ENCODE peak calls at places on chromosomes 11 and 22, in five cellular contexts. C is tibial nerve, K is CD14-positive monocyte, S is brain microvascular endothelial cell, X is sigmoid colon. W is an unnamed sample.

GRCh38 chr11:12174145-12175143 is 64.1 kb downstream of the MICAL2 start:
- DNase-seq in C (no peak), X (no peak), S (no peak), K (no peak), W (peak)

GRCh38 chr11:27241316-27242122 is 121.5 kb downstream of the CCDC34 start:
- DNase-seq in C (no peak), K (no peak), S (peak), X (no peak), W (no peak)

GRCh38 chr11:61980783-61981541 is 13.5 kb upstream of the FTH1 start:
- DNase-seq in C (no peak), X (no peak), S (no peak), K (no peak), W (no peak)

GRCh38 chr22:47107431-47107830 is 345.0 kb downstream of the TBC1D22A start:
- DNase-seq in X (no peak), C (no peak), K (no peak), S (peak), W (no peak)

GRCh38 chr22:44260216-44261035 is 52.3 kb downstream of the SHISAL1 start:
- DNase-seq in C (no peak), X (peak), K (no peak), S (no peak), W (no peak)

GRCh38 chr11:34909955-34910354 is 6.2 kb downstream of the APIP start:
- DNase-seq in S (no peak), K (no peak), C (no peak), X (no peak), W (no peak)

GRCh38 chr11:30914143-30914762 is 328.1 kb upstream of the MPPED2 start:
- DNase-seq in C (no peak), X (no peak), K (no peak), S (peak), W (peak)

GRCh38 chr11:11622772-11623531 is 1.1 kb upstream of the GALNT18 start:
- DNase-seq in S (no peak), C (no peak), X (peak), K (no peak), W (no peak)

GRCh38 chr22:47615051-47615450 is 852.6 kb downstream of the TBC1D22A start:
- DNase-seq in X (peak), C (no peak), K (peak), S (no peak), W (no peak)

GRCh38 chr11:69771466-69771865 is 3.7 kb downstream of the FGF4 start:
- DNase-seq in X (no peak), S (no peak), C (no peak), K (no peak), W (no peak)

GRCh38 chr11:34050536-34050935 is 995 bp upstream of the CAPRIN1 start:
- DNase-seq in K (no peak), X (no peak), C (no peak), S (peak), W (no peak)

GRCh38 chr11:15361316-15361715 is 246.6 kb downstream of the INSC start:
- DNase-seq in S (no peak), C (no peak), K (no peak), X (no peak), W (no peak)

GRCh38 chr11:69521461-69521860 is 40.0 kb downstream of the LINC01488 start:
- DNase-seq in X (no peak), K (no peak), S (no peak), C (no peak), W (no peak)

GRCh38 chr22:27820896-27821866 is 19.6 kb upstream of the MN1 start:
- DNase-seq in S (no peak), C (no peak), K (no peak), X (no peak), W (no peak)

GRCh38 chr22:44881624-44882023 is 128.2 kb downstream of the PHF21B start:
- DNase-seq in S (no peak), C (no peak), K (no peak), X (peak), W (no peak)

GRCh38 chr22:28005513-28005912 is 86.5 kb upstream of the PITPNB start:
- DNase-seq in C (no peak), K (no peak), X (no peak), S (no peak), W (no peak)

GRCh38 chr11:9017773-9018172 is 14.0 kb upstream of the NRIP3 start:
- DNase-seq in S (no peak), K (peak), C (no peak), X (peak), W (no peak)

GRCh38 chr11:88590366-88590765 is 252.8 kb upstream of the CTSC start:
- DNase-seq in S (no peak), C (no peak), K (no peak), X (no peak), W (no peak)

GRCh38 chr11:66727883-66728759 is 895 bp downstream of the SPTBN2 start:
- DNase-seq in C (no peak), X (peak), S (no peak), K (no peak), W (peak)

GRCh38 chr11:83060965-83061364 is 10.7 kb downstream of the RAB30 start:
- DNase-seq in S (no peak), X (no peak), K (no peak), C (no peak), W (no peak)

DNA sequence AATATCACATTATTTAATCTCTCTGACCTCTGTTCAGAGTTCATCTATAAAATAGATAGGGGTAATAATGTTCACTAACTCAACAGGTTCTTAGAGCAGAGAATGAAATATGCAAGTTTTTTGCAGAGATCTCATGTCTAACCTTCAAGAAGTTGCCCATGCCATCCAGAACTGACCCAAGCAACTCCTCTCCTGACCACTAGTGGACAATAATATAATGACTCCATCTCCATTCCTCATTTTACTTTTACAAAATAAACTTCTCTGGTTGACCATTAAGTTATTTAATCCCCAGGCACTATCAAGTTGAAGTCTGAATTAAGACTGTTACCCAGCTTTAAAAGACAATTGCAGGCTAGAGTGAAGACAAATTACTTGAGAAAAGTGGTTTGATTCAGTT is 382.6 kb downstream of the KCNA4 start:
- DNase-seq in C (no peak), X (no peak), K (no peak), S (no peak), W (no peak)
- TF ChIP-seq CTCF in C (no peak), X (no peak), K (no peak), S (peak), W (no peak)

GRCh38 chr11:2526808-2527381 is 82.1 kb downstream of the KCNQ1 start:
- DNase-seq in C (peak), X (peak), S (no peak), K (peak), W (peak)
- TF ChIP-seq CTCF in C (peak), X (no peak), S (no peak), K (peak), W (no peak)

GRCh38 chr11:64865286-64866172 is 12.9 kb downstream of the EHD1 start:
- DNase-seq in S (peak), C (no peak), X (no peak), K (peak), W (peak)
- TF ChIP-seq CTCF in S (no peak), C (no peak), X (no peak), K (no peak), W (no peak)

GRCh38 chr11:23023319-23023718 is 163.0 kb upstream of the CCDC179 start:
- DNase-seq in S (no peak), X (no peak), K (no peak), C (no peak), W (no peak)

GRCh38 chr11:23022854-23023253 is 162.6 kb upstream of the CCDC179 start:
- DNase-seq in S (no peak), K (no peak), X (no peak), C (no peak), W (no peak)

DNA sequence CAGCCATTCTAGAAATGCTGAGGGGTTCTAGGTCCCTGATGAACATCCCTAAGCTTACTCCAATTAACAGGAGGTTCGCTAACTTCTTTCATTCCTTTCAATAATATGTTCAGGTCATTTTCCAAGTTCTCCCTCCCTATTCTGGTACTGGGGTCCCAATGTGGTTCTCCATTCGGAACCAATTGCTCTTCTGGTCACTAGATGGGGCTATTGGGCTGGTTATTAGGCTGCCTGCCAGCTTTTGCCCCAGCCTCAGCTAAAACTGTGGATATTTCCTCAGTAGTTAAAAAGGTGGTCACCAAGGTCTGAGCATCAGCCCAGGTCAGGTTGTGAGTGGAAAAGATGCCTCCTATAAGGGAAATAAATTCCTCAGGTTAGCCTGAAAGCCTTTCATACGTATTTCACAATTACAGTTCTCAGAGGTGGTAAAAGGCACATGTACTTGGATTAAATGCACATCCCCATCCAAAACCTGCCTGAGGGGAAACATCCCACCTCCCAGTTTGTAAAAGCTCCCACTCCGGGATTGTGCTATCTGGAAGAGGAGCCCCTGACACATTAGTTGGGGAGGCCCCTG is 161.1 kb upstream of the CCDC179 start:
- DNase-seq in C (no peak), K (no peak), S (peak), X (no peak), W (peak)
- TF ChIP-seq CTCF in C (peak), K (peak), S (peak), X (peak), W (peak)

GRCh38 chr11:46537851-46538295 is 56.0 kb downstream of the AMBRA1 start:
- DNase-seq in S (peak), C (no peak), K (peak), X (peak), W (peak)
- TF ChIP-seq CTCF in S (peak), C (peak), K (peak), X (peak), W (peak)